ENCODE peak calls at places on chromosomes 2 and 18, in eight cellular contexts. One of them, this sample, is unnamed.

GRCh38 chr2:25286723-25287483 is 54.8 kb downstream of the DNMT3A start:
- DNase-seq in CD4-positive, alpha-beta memory T cell: peak; percentile 35
- DNase-seq in naive thymus-derived CD4-positive, alpha-beta T cell: no peak
- DNase-seq in kidney: no peak
- DNase-seq in GM23338: no peak
- DNase-seq in cardiac muscle cell: no peak
- DNase-seq in epithelial cell of prostate: no peak
- DNase-seq in brain microvascular endothelial cell: no peak
- DNase-seq in this sample: no peak

GRCh38 chr2:44100351-44100750 is 68.3 kb upstream of the PPM1B start:
- DNase-seq in CD4-positive, alpha-beta memory T cell: no peak
- DNase-seq in naive thymus-derived CD4-positive, alpha-beta T cell: no peak
- DNase-seq in kidney: peak; percentile 81
- DNase-seq in GM23338: no peak
- DNase-seq in cardiac muscle cell: no peak
- DNase-seq in epithelial cell of prostate: peak; percentile 45
- DNase-seq in brain microvascular endothelial cell: peak; percentile 91
- DNase-seq in this sample: no peak

GRCh38 chr2:173402405-173402974 is 47.8 kb downstream of the CDCA7 start:
- DNase-seq in CD4-positive, alpha-beta memory T cell: peak; percentile 62
- DNase-seq in naive thymus-derived CD4-positive, alpha-beta T cell: peak; percentile 40
- DNase-seq in kidney: peak; percentile 82
- DNase-seq in GM23338: peak; percentile 92
- DNase-seq in cardiac muscle cell: peak; percentile 93
- DNase-seq in epithelial cell of prostate: no peak
- DNase-seq in brain microvascular endothelial cell: peak; percentile 82
- DNase-seq in this sample: peak; percentile 57

GRCh38 chr18:3504637-3505036 is 54.7 kb downstream of the TGIF1 start:
- DNase-seq in CD4-positive, alpha-beta memory T cell: no peak
- DNase-seq in naive thymus-derived CD4-positive, alpha-beta T cell: no peak
- DNase-seq in kidney: no peak
- DNase-seq in GM23338: no peak
- DNase-seq in cardiac muscle cell: no peak
- DNase-seq in epithelial cell of prostate: no peak
- DNase-seq in brain microvascular endothelial cell: no peak
- DNase-seq in this sample: no peak

GRCh38 chr2:17538022-17538843 is 2.3 kb upstream of the VSNL1 start:
- DNase-seq in CD4-positive, alpha-beta memory T cell: no peak
- DNase-seq in naive thymus-derived CD4-positive, alpha-beta T cell: no peak
- DNase-seq in kidney: peak; percentile 36
- DNase-seq in GM23338: peak; percentile 86
- DNase-seq in cardiac muscle cell: peak; percentile 5
- DNase-seq in epithelial cell of prostate: no peak
- DNase-seq in brain microvascular endothelial cell: peak; percentile 35
- DNase-seq in this sample: peak; percentile 63

GRCh38 chr18:76398899-76399612 is 96.0 kb downstream of the ZNF516 start:
- DNase-seq in CD4-positive, alpha-beta memory T cell: peak; percentile 54
- DNase-seq in naive thymus-derived CD4-positive, alpha-beta T cell: peak; percentile 47
- DNase-seq in kidney: peak; percentile 92
- DNase-seq in GM23338: peak; percentile 82
- DNase-seq in cardiac muscle cell: peak; percentile 79
- DNase-seq in epithelial cell of prostate: peak; percentile 2
- DNase-seq in brain microvascular endothelial cell: peak; percentile 70
- DNase-seq in this sample: peak; percentile 29

GRCh38 chr2:235852528-235852920 is 315.7 kb downstream of the GBX2 start:
- DNase-seq in CD4-positive, alpha-beta memory T cell: no peak
- DNase-seq in naive thymus-derived CD4-positive, alpha-beta T cell: no peak
- DNase-seq in kidney: no peak
- DNase-seq in GM23338: no peak
- DNase-seq in cardiac muscle cell: peak; percentile 76
- DNase-seq in epithelial cell of prostate: no peak
- DNase-seq in brain microvascular endothelial cell: no peak
- DNase-seq in this sample: no peak

GRCh38 chr2:109645412-109646184 is 31.4 kb downstream of the SOWAHC start:
- DNase-seq in CD4-positive, alpha-beta memory T cell: no peak
- DNase-seq in naive thymus-derived CD4-positive, alpha-beta T cell: no peak
- DNase-seq in kidney: no peak
- DNase-seq in GM23338: peak; percentile 25
- DNase-seq in cardiac muscle cell: no peak
- DNase-seq in epithelial cell of prostate: no peak
- DNase-seq in brain microvascular endothelial cell: no peak
- DNase-seq in this sample: no peak

GRCh38 chr2:236219411-236219810 is 44.8 kb downstream of the ASB18 start:
- DNase-seq in CD4-positive, alpha-beta memory T cell: no peak
- DNase-seq in naive thymus-derived CD4-positive, alpha-beta T cell: no peak
- DNase-seq in kidney: no peak
- DNase-seq in GM23338: no peak
- DNase-seq in cardiac muscle cell: no peak
- DNase-seq in epithelial cell of prostate: no peak
- DNase-seq in brain microvascular endothelial cell: no peak
- DNase-seq in this sample: no peak

GRCh38 chr2:29014331-29014730 is 33.2 kb downstream of the TOGARAM2 start:
- DNase-seq in CD4-positive, alpha-beta memory T cell: no peak
- DNase-seq in naive thymus-derived CD4-positive, alpha-beta T cell: no peak
- DNase-seq in kidney: no peak
- DNase-seq in GM23338: no peak
- DNase-seq in cardiac muscle cell: no peak
- DNase-seq in epithelial cell of prostate: no peak
- DNase-seq in brain microvascular endothelial cell: no peak
- DNase-seq in this sample: no peak

GRCh38 chr2:27753744-27754588 is 17.6 kb upstream of the MRPL33 start:
- DNase-seq in CD4-positive, alpha-beta memory T cell: peak; percentile 66
- DNase-seq in naive thymus-derived CD4-positive, alpha-beta T cell: no peak
- DNase-seq in kidney: peak; percentile 83
- DNase-seq in GM23338: peak; percentile 91
- DNase-seq in cardiac muscle cell: peak; percentile 71
- DNase-seq in epithelial cell of prostate: no peak
- DNase-seq in brain microvascular endothelial cell: peak; percentile 82
- DNase-seq in this sample: peak; percentile 77

GRCh38 chr2:445896-446295 is 158.0 kb upstream of the ALKAL2 start:
- DNase-seq in CD4-positive, alpha-beta memory T cell: no peak
- DNase-seq in naive thymus-derived CD4-positive, alpha-beta T cell: no peak
- DNase-seq in kidney: no peak
- DNase-seq in GM23338: no peak
- DNase-seq in cardiac muscle cell: no peak
- DNase-seq in epithelial cell of prostate: no peak
- DNase-seq in brain microvascular endothelial cell: no peak
- DNase-seq in this sample: no peak

GRCh38 chr2:11903085-11903484 is 156.7 kb downstream of the LPIN1 start:
- DNase-seq in CD4-positive, alpha-beta memory T cell: no peak
- DNase-seq in naive thymus-derived CD4-positive, alpha-beta T cell: no peak
- DNase-seq in kidney: no peak
- DNase-seq in GM23338: no peak
- DNase-seq in cardiac muscle cell: no peak
- DNase-seq in epithelial cell of prostate: no peak
- DNase-seq in brain microvascular endothelial cell: no peak
- DNase-seq in this sample: no peak

GRCh38 chr18:3218817-3219216 is 951 bp downstream of the MYOM1 start:
- DNase-seq in CD4-positive, alpha-beta memory T cell: no peak
- DNase-seq in naive thymus-derived CD4-positive, alpha-beta T cell: no peak
- DNase-seq in kidney: no peak
- DNase-seq in GM23338: no peak
- DNase-seq in cardiac muscle cell: peak; percentile 40
- DNase-seq in epithelial cell of prostate: no peak
- DNase-seq in brain microvascular endothelial cell: no peak
- DNase-seq in this sample: no peak

GRCh38 chr18:50009772-50010171 is 185.2 kb downstream of the MYO5B start:
- DNase-seq in CD4-positive, alpha-beta memory T cell: no peak
- DNase-seq in naive thymus-derived CD4-positive, alpha-beta T cell: peak; percentile 2
- DNase-seq in kidney: no peak
- DNase-seq in GM23338: peak; percentile 74
- DNase-seq in cardiac muscle cell: peak; percentile 55
- DNase-seq in epithelial cell of prostate: no peak
- DNase-seq in brain microvascular endothelial cell: peak; percentile 22
- DNase-seq in this sample: peak; percentile 18

GRCh38 chr2:23381084-23381483 is 3.9 kb upstream of the KLHL29 start:
- DNase-seq in CD4-positive, alpha-beta memory T cell: no peak
- DNase-seq in naive thymus-derived CD4-positive, alpha-beta T cell: no peak
- DNase-seq in kidney: peak; percentile 84
- DNase-seq in GM23338: no peak
- DNase-seq in cardiac muscle cell: no peak
- DNase-seq in epithelial cell of prostate: peak; percentile 74
- DNase-seq in brain microvascular endothelial cell: peak; percentile 87
- DNase-seq in this sample: peak; percentile 81

GRCh38 chr2:74414913-74415761 is 6.3 kb downstream of the C2orf81 start:
- DNase-seq in CD4-positive, alpha-beta memory T cell: no peak
- DNase-seq in naive thymus-derived CD4-positive, alpha-beta T cell: no peak
- DNase-seq in kidney: peak; percentile 84
- DNase-seq in GM23338: peak; percentile 81
- DNase-seq in cardiac muscle cell: no peak
- DNase-seq in epithelial cell of prostate: no peak
- DNase-seq in brain microvascular endothelial cell: no peak
- DNase-seq in this sample: no peak

GRCh38 chr2:135183822-135184221 is 131.7 kb downstream of the RAB3GAP1 start:
- DNase-seq in CD4-positive, alpha-beta memory T cell: no peak
- DNase-seq in naive thymus-derived CD4-positive, alpha-beta T cell: no peak
- DNase-seq in kidney: no peak
- DNase-seq in GM23338: no peak
- DNase-seq in cardiac muscle cell: no peak
- DNase-seq in epithelial cell of prostate: no peak
- DNase-seq in brain microvascular endothelial cell: no peak
- DNase-seq in this sample: no peak

GRCh38 chr2:238137885-238138284 is 583 bp upstream of the KLHL30 start:
- DNase-seq in CD4-positive, alpha-beta memory T cell: peak; percentile 22
- DNase-seq in naive thymus-derived CD4-positive, alpha-beta T cell: no peak
- DNase-seq in kidney: no peak
- DNase-seq in GM23338: no peak
- DNase-seq in cardiac muscle cell: no peak
- DNase-seq in epithelial cell of prostate: no peak
- DNase-seq in brain microvascular endothelial cell: no peak
- DNase-seq in this sample: no peak

GRCh38 chr2:99754215-99754614 is 264.4 kb upstream of the REV1 start:
- DNase-seq in CD4-positive, alpha-beta memory T cell: no peak
- DNase-seq in naive thymus-derived CD4-positive, alpha-beta T cell: no peak
- DNase-seq in kidney: no peak
- DNase-seq in GM23338: no peak
- DNase-seq in cardiac muscle cell: no peak
- DNase-seq in epithelial cell of prostate: no peak
- DNase-seq in brain microvascular endothelial cell: peak; percentile 17
- DNase-seq in this sample: no peak

GRCh38 chr2:175233135-175233719 is 51.7 kb upstream of the ATP5MC3 start:
- DNase-seq in CD4-positive, alpha-beta memory T cell: no peak
- DNase-seq in naive thymus-derived CD4-positive, alpha-beta T cell: no peak
- DNase-seq in kidney: no peak
- DNase-seq in GM23338: no peak
- DNase-seq in cardiac muscle cell: no peak
- DNase-seq in epithelial cell of prostate: peak; percentile 16
- DNase-seq in brain microvascular endothelial cell: peak; percentile 5
- DNase-seq in this sample: no peak

GRCh38 chr2:222448806-222449205 is 24.5 kb downstream of the SGPP2 start:
- DNase-seq in CD4-positive, alpha-beta memory T cell: no peak
- DNase-seq in naive thymus-derived CD4-positive, alpha-beta T cell: no peak
- DNase-seq in kidney: peak; percentile 57
- DNase-seq in GM23338: no peak
- DNase-seq in cardiac muscle cell: no peak
- DNase-seq in epithelial cell of prostate: no peak
- DNase-seq in brain microvascular endothelial cell: no peak
- DNase-seq in this sample: no peak

GRCh38 chr18:63043516-63043915 is 276.1 kb downstream of the BCL2 start:
- DNase-seq in CD4-positive, alpha-beta memory T cell: no peak
- DNase-seq in naive thymus-derived CD4-positive, alpha-beta T cell: no peak
- DNase-seq in kidney: no peak
- DNase-seq in GM23338: no peak
- DNase-seq in cardiac muscle cell: no peak
- DNase-seq in epithelial cell of prostate: no peak
- DNase-seq in brain microvascular endothelial cell: peak; percentile 33
- DNase-seq in this sample: peak; percentile 7

GRCh38 chr2:212842544-212843185 is 304.1 kb upstream of the ERBB4 start:
- DNase-seq in CD4-positive, alpha-beta memory T cell: no peak
- DNase-seq in naive thymus-derived CD4-positive, alpha-beta T cell: no peak
- DNase-seq in kidney: no peak
- DNase-seq in GM23338: no peak
- DNase-seq in cardiac muscle cell: no peak
- DNase-seq in epithelial cell of prostate: peak; percentile 80
- DNase-seq in brain microvascular endothelial cell: peak; percentile 68
- DNase-seq in this sample: peak; percentile 100

GRCh38 chr2:70995227-70995729 is 605 bp upstream of the TEX261 start:
- DNase-seq in CD4-positive, alpha-beta memory T cell: peak; percentile 83
- DNase-seq in naive thymus-derived CD4-positive, alpha-beta T cell: peak; percentile 58
- DNase-seq in kidney: no peak
- DNase-seq in GM23338: peak; percentile 76
- DNase-seq in cardiac muscle cell: peak; percentile 56
- DNase-seq in epithelial cell of prostate: no peak
- DNase-seq in brain microvascular endothelial cell: no peak
- DNase-seq in this sample: peak; percentile 53

GRCh38 chr18:48847807-48848486 is 102.8 kb downstream of the SMAD7 start:
- DNase-seq in CD4-positive, alpha-beta memory T cell: no peak
- DNase-seq in naive thymus-derived CD4-positive, alpha-beta T cell: no peak
- DNase-seq in kidney: peak; percentile 61
- DNase-seq in GM23338: no peak
- DNase-seq in cardiac muscle cell: no peak
- DNase-seq in epithelial cell of prostate: no peak
- DNase-seq in brain microvascular endothelial cell: no peak
- DNase-seq in this sample: no peak
- H3K27ac ChIP-seq in CD4-positive, alpha-beta memory T cell: no peak overlapping the region
- H3K27ac ChIP-seq in naive thymus-derived CD4-positive, alpha-beta T cell: no peak overlapping the region
- H3K27ac ChIP-seq in kidney: no peak overlapping the region
- H3K27ac ChIP-seq in GM23338: no peak overlapping the region
- H3K27ac ChIP-seq in cardiac muscle cell: no peak overlapping the region
- H3K27ac ChIP-seq in epithelial cell of prostate: peak overlapping the region; percentile 73
- H3K27ac ChIP-seq in brain microvascular endothelial cell: no peak overlapping the region
- H3K27ac ChIP-seq in this sample: no peak overlapping the region

DNA sequence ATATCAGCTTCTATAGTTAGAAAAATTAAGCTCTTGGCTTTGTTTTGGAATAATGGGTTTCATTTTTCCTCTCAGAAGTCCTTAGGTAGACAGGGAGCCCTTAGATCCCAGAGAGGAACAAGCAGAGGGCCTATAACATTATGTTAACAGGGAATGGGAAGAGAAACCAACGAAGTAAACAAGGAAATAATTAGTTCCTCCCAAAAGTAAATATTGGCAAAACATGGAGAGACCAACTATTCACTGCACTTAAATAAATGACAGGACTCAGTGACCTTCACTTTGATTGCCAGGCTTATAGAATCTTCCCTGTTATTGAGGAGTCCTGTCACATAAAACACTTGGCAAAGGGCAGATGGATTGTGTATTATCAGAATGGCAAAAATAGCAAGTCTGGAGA is 5.3 kb downstream of the CRIM1 start:
- DNase-seq in CD4-positive, alpha-beta memory T cell: no peak
- DNase-seq in naive thymus-derived CD4-positive, alpha-beta T cell: no peak
- DNase-seq in kidney: no peak
- DNase-seq in GM23338: no peak
- DNase-seq in cardiac muscle cell: no peak
- DNase-seq in epithelial cell of prostate: no peak
- DNase-seq in brain microvascular endothelial cell: no peak
- DNase-seq in this sample: no peak
- H3K27ac ChIP-seq in CD4-positive, alpha-beta memory T cell: no peak overlapping the region
- H3K27ac ChIP-seq in naive thymus-derived CD4-positive, alpha-beta T cell: no peak overlapping the region
- H3K27ac ChIP-seq in kidney: no peak overlapping the region
- H3K27ac ChIP-seq in GM23338: peak overlapping the region; percentile 15
- H3K27ac ChIP-seq in cardiac muscle cell: no peak overlapping the region
- H3K27ac ChIP-seq in epithelial cell of prostate: peak overlapping the region; percentile 88
- H3K27ac ChIP-seq in brain microvascular endothelial cell: peak overlapping the region; percentile 23
- H3K27ac ChIP-seq in this sample: no peak overlapping the region

GRCh38 chr2:113977660-113978523 is 88.0 kb downstream of the ACTR3 start:
- DNase-seq in CD4-positive, alpha-beta memory T cell: no peak
- DNase-seq in naive thymus-derived CD4-positive, alpha-beta T cell: no peak
- DNase-seq in kidney: peak; percentile 84
- DNase-seq in GM23338: peak; percentile 14
- DNase-seq in cardiac muscle cell: no peak
- DNase-seq in epithelial cell of prostate: peak; percentile 60
- DNase-seq in brain microvascular endothelial cell: peak; percentile 28
- DNase-seq in this sample: peak; percentile 90
- H3K27ac ChIP-seq in CD4-positive, alpha-beta memory T cell: no peak overlapping the region
- H3K27ac ChIP-seq in naive thymus-derived CD4-positive, alpha-beta T cell: no peak overlapping the region
- H3K27ac ChIP-seq in kidney: no peak overlapping the region
- H3K27ac ChIP-seq in GM23338: no peak overlapping the region
- H3K27ac ChIP-seq in cardiac muscle cell: no peak overlapping the region
- H3K27ac ChIP-seq in epithelial cell of prostate: peak overlapping the region; percentile 72
- H3K27ac ChIP-seq in brain microvascular endothelial cell: no peak overlapping the region
- H3K27ac ChIP-seq in this sample: peak overlapping the region; percentile 71

GRCh38 chr2:227782804-227783203 is 30.8 kb upstream of the CCL20 start:
- DNase-seq in CD4-positive, alpha-beta memory T cell: no peak
- DNase-seq in naive thymus-derived CD4-positive, alpha-beta T cell: no peak
- DNase-seq in kidney: no peak
- DNase-seq in GM23338: no peak
- DNase-seq in cardiac muscle cell: no peak
- DNase-seq in epithelial cell of prostate: no peak
- DNase-seq in brain microvascular endothelial cell: no peak
- DNase-seq in this sample: no peak
- H3K27ac ChIP-seq in CD4-positive, alpha-beta memory T cell: peak overlapping the region; percentile 59
- H3K27ac ChIP-seq in naive thymus-derived CD4-positive, alpha-beta T cell: no peak overlapping the region
- H3K27ac ChIP-seq in kidney: peak overlapping the region; percentile 47
- H3K27ac ChIP-seq in GM23338: no peak overlapping the region
- H3K27ac ChIP-seq in cardiac muscle cell: no peak overlapping the region
- H3K27ac ChIP-seq in epithelial cell of prostate: no peak overlapping the region
- H3K27ac ChIP-seq in brain microvascular endothelial cell: no peak overlapping the region
- H3K27ac ChIP-seq in this sample: no peak overlapping the region

This sample was measured in foreskin keratinocyte.